ENCODE peak calls at places on chromosomes 13 and 19, in four cellular contexts. F is HEK293T, G is HepG2, W is GM12878. K is an unnamed sample.

GRCh38 chr19:56080669-56081401 is 40.3 kb downstream of the ZNF787 start:
- DNase-seq in F (peak), G (peak), W (peak), K (peak)

GRCh38 chr13:75635101-75635620 is 969 bp upstream of the LMO7 start:
- DNase-seq in F (peak), G (peak), W (no peak), K (no peak)

GRCh38 chr13:75760182-75760981 is 124.3 kb downstream of the LMO7 start:
- DNase-seq in F (peak), G (peak), W (no peak), K (no peak)

GRCh38 chr19:31963741-31964140 is 381.7 kb upstream of the ZNF507 start:
- DNase-seq in F (no peak), G (no peak), W (no peak), K (no peak)

GRCh38 chr13:96650301-96650886 is 343.9 kb downstream of the OXGR1 start:
- DNase-seq in F (no peak), G (no peak), W (peak), K (no peak)

GRCh38 chr13:53017433-53017970 is 11.1 kb upstream of the OLFM4 start:
- DNase-seq in F (no peak), G (no peak), W (no peak), K (no peak)

GRCh38 chr19:6063576-6063961 is 46.7 kb downstream of the RFX2 start:
- DNase-seq in F (no peak), G (no peak), W (no peak), K (no peak)

GRCh38 chr13:76852991-76853390 is 33.2 kb downstream of the KCTD12 start:
- DNase-seq in F (no peak), G (no peak), W (no peak), K (no peak)

GRCh38 chr13:27161980-27162379 is 9.6 kb downstream of the USP12 start:
- DNase-seq in F (no peak), G (no peak), W (no peak), K (no peak)

GRCh38 chr19:3771906-3772450 is at the start of gene RAX2:
- DNase-seq in F (no peak), G (no peak), W (no peak), K (peak)

GRCh38 chr19:15195381-15195964 is 5.3 kb downstream of the NOTCH3 start:
- DNase-seq in F (peak), G (no peak), W (no peak), K (peak)

GRCh38 chr13:49877629-49878218 is 58.4 kb downstream of the SPRYD7 start:
- DNase-seq in F (no peak), G (no peak), W (no peak), K (no peak)

GRCh38 chr19:33159893-33160292 is 28.0 kb downstream of the WDR88 start:
- DNase-seq in F (no peak), G (no peak), W (no peak), K (no peak)

GRCh38 chr13:64704121-64704520 is 2526.0 kb downstream of the PCDH9 start:
- DNase-seq in F (no peak), G (no peak), W (no peak), K (no peak)

GRCh38 chr19:44874317-44874716 is 16.7 kb upstream of the TOMM40 start:
- DNase-seq in F (no peak), G (no peak), W (no peak), K (no peak)

GRCh38 chr13:105165449-105166125 is 1369.9 kb downstream of the EFNB2 start:
- DNase-seq in F (no peak), G (no peak), W (peak), K (no peak)

GRCh38 chr19:15550847-15551182 is 42.5 kb downstream of the CYP4F22 start:
- DNase-seq in F (no peak), G (peak), W (no peak), K (peak)

GRCh38 chr13:45335397-45336024 is 5.5 kb downstream of the TPT1 start:
- DNase-seq in F (no peak), G (peak), W (no peak), K (no peak)

GRCh38 chr19:53192771-53193533 is at the start of gene ZNF665:
- DNase-seq in F (no peak), G (no peak), W (no peak), K (peak)

GRCh38 chr13:110250258-110250891 is 56.6 kb downstream of the COL4A1 start:
- DNase-seq in F (no peak), G (no peak), W (no peak), K (no peak)

GRCh38 chr19:8609210-8610040 is 1.1 kb downstream of the ADAMTS10 start:
- DNase-seq in F (peak), G (peak), W (no peak), K (peak)

GRCh38 chr19:8610928-8611284 is 391 bp upstream of the ADAMTS10 start:
- DNase-seq in F (no peak), G (no peak), W (no peak), K (no peak)

GRCh38 chr19:8611391-8611883 is 922 bp upstream of the ADAMTS10 start:
- DNase-seq in F (no peak), G (no peak), W (no peak), K (no peak)

GRCh38 chr19:8608858-8609209 is 1.7 kb downstream of the ADAMTS10 start:
- DNase-seq in F (no peak), G (no peak), W (no peak), K (no peak)

GRCh38 chr19:8610041-8610927 is at the start of gene ADAMTS10:
- DNase-seq in F (peak), G (no peak), W (no peak), K (peak)
- TF ChIP-seq FOXK2 in F (no peak), G (no peak), W (no peak), K (no peak)

GRCh38 chr19:7850429-7850819 is 20.4 kb downstream of the EVI5L start:
- DNase-seq in F (no peak), G (no peak), W (no peak), K (no peak)

GRCh38 chr19:7850975-7851622 is 21.1 kb downstream of the EVI5L start:
- DNase-seq in F (no peak), G (no peak), W (no peak), K (no peak)

GRCh38 chr19:7853760-7854107 is 20.5 kb downstream of the PRR36 start:
- DNase-seq in F (no peak), G (no peak), W (no peak), K (no peak)

GRCh38 chr19:7852851-7853759 is 21.1 kb downstream of the PRR36 start:
- DNase-seq in F (peak), G (peak), W (no peak), K (peak)

GRCh38 chr19:7851623-7852500 is 21.8 kb downstream of the EVI5L start:
- DNase-seq in F (no peak), G (no peak), W (no peak), K (no peak)
- TF ChIP-seq FOXK2 in F (no peak), G (no peak), W (no peak), K (no peak)

GRCh38 chr19:27889156-27889555 is 1323.8 kb downstream of the UQCRFS1 start:
- DNase-seq in F (no peak), G (no peak), W (no peak), K (no peak)
- TF ChIP-seq FOXK2 in F (no peak), G (no peak), W (no peak), K (no peak)

DNA sequence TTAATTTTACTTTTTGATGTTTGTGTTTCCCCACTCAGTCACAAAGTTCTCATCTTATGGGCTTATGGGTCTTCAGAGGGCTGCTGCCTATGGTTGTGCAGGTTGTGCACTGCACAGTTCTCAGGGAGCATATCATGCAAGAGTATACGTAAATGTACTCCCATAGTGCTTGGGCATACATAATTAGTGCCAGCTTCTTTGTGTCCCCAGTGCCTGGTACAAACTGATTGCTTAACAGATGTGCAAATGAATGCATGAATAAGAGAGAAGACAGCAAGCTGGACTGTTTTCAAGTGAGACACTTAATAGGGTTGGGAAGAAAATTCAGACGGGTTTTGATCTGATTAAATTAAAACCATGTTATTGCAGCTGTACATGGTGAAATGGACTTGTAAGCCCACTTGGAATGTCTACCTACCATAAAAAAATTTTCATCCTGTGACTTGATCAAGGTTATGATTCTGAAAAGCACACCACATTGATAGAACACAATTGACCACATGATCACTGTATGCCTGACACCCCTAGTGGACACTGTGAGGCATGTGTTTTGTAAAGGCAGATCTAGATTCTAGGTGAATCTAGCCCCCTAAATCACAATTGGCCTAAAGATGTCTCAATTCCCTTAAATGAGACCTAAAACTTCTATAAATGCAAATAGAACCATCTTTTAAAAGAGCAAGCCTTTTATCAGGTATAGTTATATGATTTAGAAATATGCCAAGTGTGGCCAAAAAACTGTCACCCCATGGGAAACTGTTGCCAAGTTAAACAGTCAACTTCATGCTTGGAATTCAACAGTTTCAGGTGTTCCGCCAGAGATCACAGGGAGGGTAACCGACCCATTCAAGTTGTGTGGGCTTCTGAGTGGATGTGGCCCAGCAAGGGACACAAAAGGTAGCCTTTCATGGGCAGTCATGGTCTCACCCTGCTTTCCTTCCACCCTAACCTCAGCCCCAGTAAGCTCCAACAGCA is 27.9 kb downstream of the FAM124A start:
- DNase-seq in F (peak), G (peak), W (no peak), K (no peak)
- TF ChIP-seq FOXK2 in F (no peak), G (no peak), W (no peak), K (no peak)

GRCh38 chr19:17172624-17173345 is 42.4 kb upstream of the USE1 start:
- DNase-seq in F (no peak), G (no peak), W (no peak), K (no peak)
- TF ChIP-seq FOXK2 in F (no peak), G (no peak), W (no peak), K (no peak)

GRCh38 chr19:1668339-1669123 is 16.1 kb upstream of the TCF3 start:
- DNase-seq in F (no peak), G (no peak), W (no peak), K (no peak)
- TF ChIP-seq FOXK2 in F (no peak), G (no peak), W (no peak), K (no peak)

GRCh38 chr13:39335721-39336120 is 267.3 kb downstream of the LHFPL6 start:
- DNase-seq in F (no peak), G (no peak), W (no peak), K (no peak)
- TF ChIP-seq FOXK2 in F (no peak), G (no peak), W (no peak), K (no peak)

GRCh38 chr13:36681894-36682624 is 8.2 kb downstream of the SERTM1 start:
- DNase-seq in F (no peak), G (no peak), W (no peak), K (no peak)
- TF ChIP-seq FOXK2 in F (no peak), G (no peak), W (no peak), K (no peak)

GRCh38 chr13:80362488-80362887 is 21.6 kb upstream of the SPRY2 start:
- DNase-seq in F (no peak), G (peak), W (no peak), K (no peak)

GRCh38 chr13:80361883-80362327 is 21.0 kb upstream of the SPRY2 start:
- DNase-seq in F (peak), G (peak), W (no peak), K (no peak)

GRCh38 chr13:80360298-80360827 is 19.4 kb upstream of the SPRY2 start:
- DNase-seq in F (no peak), G (no peak), W (no peak), K (no peak)

GRCh38 chr13:80361298-80361697 is 20.4 kb upstream of the SPRY2 start:
- DNase-seq in F (no peak), G (no peak), W (no peak), K (no peak)

DNA sequence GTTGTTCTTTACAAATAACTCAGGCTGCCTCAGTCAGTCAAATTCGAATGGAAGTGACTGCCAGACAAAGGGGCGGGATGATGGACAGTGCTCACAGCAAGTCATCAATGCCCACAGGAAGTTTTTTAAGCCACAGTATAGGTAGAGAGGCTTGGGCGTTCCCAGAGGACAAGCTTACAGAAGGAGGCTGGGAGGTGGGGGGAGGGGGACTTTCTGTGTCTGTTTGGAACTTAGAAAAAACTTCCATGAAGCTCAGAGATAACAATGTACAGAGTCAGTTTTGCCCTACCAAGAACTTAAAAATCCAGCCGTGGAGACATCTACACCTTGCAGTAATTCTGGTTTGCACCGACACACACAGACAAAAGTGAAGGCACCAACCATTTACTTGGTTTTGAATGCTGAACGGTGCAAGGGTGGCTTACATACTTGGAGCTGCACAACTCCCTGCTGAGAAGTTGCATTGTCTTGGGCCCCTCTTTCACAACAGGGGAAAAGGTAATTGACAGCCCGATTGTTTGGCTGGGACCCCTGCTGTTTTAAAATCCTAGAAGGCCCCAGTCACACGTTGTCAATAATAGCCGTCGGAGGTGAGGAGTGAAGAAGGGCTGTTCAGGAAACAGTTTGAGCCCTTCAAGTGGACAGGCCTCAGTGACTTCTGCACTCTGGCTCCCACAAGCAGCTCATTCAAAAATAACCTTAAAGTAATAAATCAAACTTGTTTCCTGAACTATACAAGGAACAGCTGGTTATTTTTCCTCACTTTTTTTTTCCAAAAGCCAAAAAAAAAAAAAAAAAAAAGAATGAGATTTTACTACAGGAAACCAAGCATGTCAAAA is 18.8 kb upstream of the SPRY2 start:
- DNase-seq in F (peak), G (no peak), W (no peak), K (peak)
- TF ChIP-seq FOXK2 in F (no peak), G (no peak), W (no peak), K (no peak)

K was measured in K562.